ENCODE peak calls at places on chromosomes 2 and 18, in nine cellular contexts. One of them, this sample, is unnamed.

GRCh38 chr2:143513081-143513480 is 383.9 kb downstream of the ARHGAP15 start:
- DNase-seq in aorta: no peak
- DNase-seq in caudate nucleus: peak; percentile 4
- DNase-seq in HCT116: peak; percentile 19
- DNase-seq in CD8-positive, alpha-beta T cell: no peak
- DNase-seq in K562: peak; percentile 26
- DNase-seq in RWPE1: no peak
- DNase-seq in H1: peak; percentile 15
- DNase-seq in hepatocyte: peak; percentile 60
- DNase-seq in this sample: no peak

GRCh38 chr2:108325756-108326155 is 37.1 kb downstream of the SULT1C2 start:
- DNase-seq in aorta: no peak
- DNase-seq in caudate nucleus: no peak
- DNase-seq in HCT116: no peak
- DNase-seq in CD8-positive, alpha-beta T cell: no peak
- DNase-seq in K562: no peak
- DNase-seq in RWPE1: no peak
- DNase-seq in H1: no peak
- DNase-seq in hepatocyte: no peak
- DNase-seq in this sample: no peak

GRCh38 chr2:238853724-238854123 is 5.8 kb downstream of the TWIST2 start:
- DNase-seq in aorta: no peak
- DNase-seq in caudate nucleus: no peak
- DNase-seq in HCT116: no peak
- DNase-seq in CD8-positive, alpha-beta T cell: no peak
- DNase-seq in K562: no peak
- DNase-seq in RWPE1: no peak
- DNase-seq in H1: no peak
- DNase-seq in hepatocyte: no peak
- DNase-seq in this sample: no peak

GRCh38 chr18:63342206-63342605 is 22.6 kb upstream of the BCL2 start:
- DNase-seq in aorta: no peak
- DNase-seq in caudate nucleus: peak; percentile 14
- DNase-seq in HCT116: no peak
- DNase-seq in CD8-positive, alpha-beta T cell: peak; percentile 39
- DNase-seq in K562: peak; percentile 38
- DNase-seq in RWPE1: no peak
- DNase-seq in H1: no peak
- DNase-seq in hepatocyte: peak; percentile 46
- DNase-seq in this sample: peak; percentile 18

GRCh38 chr18:702957-703659 is 9.3 kb downstream of the ENOSF1 start:
- DNase-seq in aorta: no peak
- DNase-seq in caudate nucleus: no peak
- DNase-seq in HCT116: no peak
- DNase-seq in CD8-positive, alpha-beta T cell: no peak
- DNase-seq in K562: no peak
- DNase-seq in RWPE1: peak; percentile 89
- DNase-seq in H1: no peak
- DNase-seq in hepatocyte: peak; percentile 63
- DNase-seq in this sample: no peak

GRCh38 chr2:97797355-97797754 is 84.0 kb downstream of the ZAP70 start:
- DNase-seq in aorta: no peak
- DNase-seq in caudate nucleus: no peak
- DNase-seq in HCT116: no peak
- DNase-seq in CD8-positive, alpha-beta T cell: no peak
- DNase-seq in K562: no peak
- DNase-seq in RWPE1: no peak
- DNase-seq in H1: no peak
- DNase-seq in hepatocyte: no peak
- DNase-seq in this sample: no peak

GRCh38 chr2:235500761-235501662 is 7.2 kb downstream of the AGAP1 start:
- DNase-seq in aorta: peak; percentile 43
- DNase-seq in caudate nucleus: peak; percentile 49
- DNase-seq in HCT116: no peak
- DNase-seq in CD8-positive, alpha-beta T cell: no peak
- DNase-seq in K562: no peak
- DNase-seq in RWPE1: peak; percentile 71
- DNase-seq in H1: no peak
- DNase-seq in hepatocyte: no peak
- DNase-seq in this sample: no peak

GRCh38 chr2:191917967-191918651 is 71.2 kb upstream of the CAVIN2 start:
- DNase-seq in aorta: no peak
- DNase-seq in caudate nucleus: peak; percentile 43
- DNase-seq in HCT116: no peak
- DNase-seq in CD8-positive, alpha-beta T cell: no peak
- DNase-seq in K562: no peak
- DNase-seq in RWPE1: no peak
- DNase-seq in H1: no peak
- DNase-seq in hepatocyte: no peak
- DNase-seq in this sample: no peak

GRCh38 chr2:174035981-174036742 is 71.0 kb upstream of the SP3 start:
- DNase-seq in aorta: no peak
- DNase-seq in caudate nucleus: no peak
- DNase-seq in HCT116: no peak
- DNase-seq in CD8-positive, alpha-beta T cell: no peak
- DNase-seq in K562: peak; percentile 79
- DNase-seq in RWPE1: no peak
- DNase-seq in H1: no peak
- DNase-seq in hepatocyte: no peak
- DNase-seq in this sample: no peak

GRCh38 chr2:196597531-196597930 is 42.0 kb upstream of the CCDC150 start:
- DNase-seq in aorta: no peak
- DNase-seq in caudate nucleus: no peak
- DNase-seq in HCT116: no peak
- DNase-seq in CD8-positive, alpha-beta T cell: no peak
- DNase-seq in K562: no peak
- DNase-seq in RWPE1: no peak
- DNase-seq in H1: no peak
- DNase-seq in hepatocyte: no peak
- DNase-seq in this sample: no peak

GRCh38 chr2:75053484-75054112 is 95.2 kb downstream of the POLE4 start:
- DNase-seq in aorta: no peak
- DNase-seq in caudate nucleus: peak; percentile 4
- DNase-seq in HCT116: peak; percentile 36
- DNase-seq in CD8-positive, alpha-beta T cell: no peak
- DNase-seq in K562: peak; percentile 52
- DNase-seq in RWPE1: peak; percentile 50
- DNase-seq in H1: peak; percentile 31
- DNase-seq in hepatocyte: peak; percentile 70
- DNase-seq in this sample: no peak

GRCh38 chr2:28544915-28545589 is 49.2 kb downstream of the PLB1 start:
- DNase-seq in aorta: no peak
- DNase-seq in caudate nucleus: no peak
- DNase-seq in HCT116: no peak
- DNase-seq in CD8-positive, alpha-beta T cell: peak; percentile 13
- DNase-seq in K562: no peak
- DNase-seq in RWPE1: no peak
- DNase-seq in H1: no peak
- DNase-seq in hepatocyte: peak; percentile 63
- DNase-seq in this sample: no peak

GRCh38 chr2:47274054-47274779 is 119.1 kb upstream of the STPG4 start:
- DNase-seq in aorta: no peak
- DNase-seq in caudate nucleus: no peak
- DNase-seq in HCT116: no peak
- DNase-seq in CD8-positive, alpha-beta T cell: no peak
- DNase-seq in K562: no peak
- DNase-seq in RWPE1: no peak
- DNase-seq in H1: no peak
- DNase-seq in hepatocyte: peak; percentile 46
- DNase-seq in this sample: no peak

GRCh38 chr2:28363676-28364075 is 29.0 kb upstream of the FOSL2 start:
- DNase-seq in aorta: no peak
- DNase-seq in caudate nucleus: no peak
- DNase-seq in HCT116: no peak
- DNase-seq in CD8-positive, alpha-beta T cell: no peak
- DNase-seq in K562: no peak
- DNase-seq in RWPE1: no peak
- DNase-seq in H1: no peak
- DNase-seq in hepatocyte: no peak
- DNase-seq in this sample: no peak

GRCh38 chr2:23569761-23570383 is 184.9 kb downstream of the KLHL29 start:
- DNase-seq in aorta: no peak
- DNase-seq in caudate nucleus: peak; percentile 86
- DNase-seq in HCT116: no peak
- DNase-seq in CD8-positive, alpha-beta T cell: no peak
- DNase-seq in K562: no peak
- DNase-seq in RWPE1: no peak
- DNase-seq in H1: no peak
- DNase-seq in hepatocyte: no peak
- DNase-seq in this sample: no peak

GRCh38 chr2:67583185-67583584 is 186.1 kb downstream of the ETAA1 start:
- DNase-seq in aorta: no peak
- DNase-seq in caudate nucleus: no peak
- DNase-seq in HCT116: no peak
- DNase-seq in CD8-positive, alpha-beta T cell: no peak
- DNase-seq in K562: no peak
- DNase-seq in RWPE1: no peak
- DNase-seq in H1: no peak
- DNase-seq in hepatocyte: no peak
- DNase-seq in this sample: no peak

GRCh38 chr2:67576991-67577390 is 179.9 kb downstream of the ETAA1 start:
- DNase-seq in aorta: no peak
- DNase-seq in caudate nucleus: no peak
- DNase-seq in HCT116: no peak
- DNase-seq in CD8-positive, alpha-beta T cell: no peak
- DNase-seq in K562: no peak
- DNase-seq in RWPE1: no peak
- DNase-seq in H1: no peak
- DNase-seq in hepatocyte: no peak
- DNase-seq in this sample: no peak

GRCh38 chr2:67581751-67582150 is 184.6 kb downstream of the ETAA1 start:
- DNase-seq in aorta: peak; percentile 44
- DNase-seq in caudate nucleus: no peak
- DNase-seq in HCT116: no peak
- DNase-seq in CD8-positive, alpha-beta T cell: no peak
- DNase-seq in K562: no peak
- DNase-seq in RWPE1: no peak
- DNase-seq in H1: no peak
- DNase-seq in hepatocyte: no peak
- DNase-seq in this sample: no peak

GRCh38 chr2:67579791-67580190 is 182.7 kb downstream of the ETAA1 start:
- DNase-seq in aorta: no peak
- DNase-seq in caudate nucleus: no peak
- DNase-seq in HCT116: no peak
- DNase-seq in CD8-positive, alpha-beta T cell: no peak
- DNase-seq in K562: no peak
- DNase-seq in RWPE1: no peak
- DNase-seq in H1: no peak
- DNase-seq in hepatocyte: no peak
- DNase-seq in this sample: no peak

DNA sequence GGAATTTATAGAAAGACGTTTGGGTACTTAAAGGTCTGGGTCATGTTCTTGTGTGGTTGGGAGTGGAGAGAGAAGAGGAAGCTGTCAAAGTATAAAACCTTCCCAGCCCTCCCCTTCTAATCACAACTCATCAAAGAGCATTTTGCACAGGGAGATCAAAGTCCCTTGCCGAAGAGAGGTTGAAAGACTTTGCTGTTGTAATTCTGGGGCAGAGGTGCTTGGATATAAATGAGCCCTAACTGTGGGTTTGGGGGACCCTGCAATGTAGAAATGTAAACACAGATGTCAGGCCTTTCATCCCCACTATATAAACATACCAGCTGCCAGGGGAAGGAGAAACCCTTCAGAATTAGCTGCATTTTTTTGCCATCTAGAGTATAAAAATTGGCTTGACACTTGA is 182.1 kb downstream of the ETAA1 start:
- DNase-seq in aorta: no peak
- DNase-seq in caudate nucleus: no peak
- DNase-seq in HCT116: no peak
- DNase-seq in CD8-positive, alpha-beta T cell: no peak
- DNase-seq in K562: no peak
- DNase-seq in RWPE1: no peak
- DNase-seq in H1: no peak
- DNase-seq in hepatocyte: no peak
- DNase-seq in this sample: no peak
- H3K27ac ChIP-seq in aorta: no peak overlapping the region
- H3K27ac ChIP-seq in caudate nucleus: no peak overlapping the region
- H3K27ac ChIP-seq in HCT116: no peak overlapping the region
- H3K27ac ChIP-seq in CD8-positive, alpha-beta T cell: no peak overlapping the region
- H3K27ac ChIP-seq in K562: no peak overlapping the region
- H3K27ac ChIP-seq in RWPE1: no peak overlapping the region
- H3K27ac ChIP-seq in H1: no peak overlapping the region
- H3K27ac ChIP-seq in hepatocyte: no peak overlapping the region
- H3K27ac ChIP-seq in this sample: no peak overlapping the region

DNA sequence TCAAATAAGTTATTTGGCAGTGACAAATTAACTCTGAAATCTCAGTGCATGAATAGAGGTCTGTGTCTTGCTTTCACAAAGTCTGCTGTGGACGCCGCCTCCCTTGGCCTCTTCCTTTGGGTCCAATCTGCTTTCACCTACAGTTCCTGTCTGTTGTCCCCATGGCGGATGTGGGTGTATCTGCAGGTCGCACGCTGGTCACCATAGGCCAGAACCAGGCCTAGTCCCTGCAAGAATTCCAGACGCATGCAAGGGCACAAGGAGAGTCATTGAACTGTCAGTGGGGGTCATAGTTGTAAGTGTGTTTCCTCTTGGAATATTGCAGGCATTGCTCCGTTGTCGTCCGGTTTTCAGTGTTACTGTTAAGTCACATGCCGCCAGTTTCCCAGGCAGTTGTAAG is 7.4 kb downstream of the SOCS6 start:
- DNase-seq in aorta: no peak
- DNase-seq in caudate nucleus: no peak
- DNase-seq in HCT116: no peak
- DNase-seq in CD8-positive, alpha-beta T cell: no peak
- DNase-seq in K562: peak; percentile 10
- DNase-seq in RWPE1: no peak
- DNase-seq in H1: no peak
- DNase-seq in hepatocyte: no peak
- DNase-seq in this sample: no peak
- H3K27ac ChIP-seq in aorta: no peak overlapping the region
- H3K27ac ChIP-seq in caudate nucleus: no peak overlapping the region
- H3K27ac ChIP-seq in HCT116: peak overlapping the region; percentile 38
- H3K27ac ChIP-seq in CD8-positive, alpha-beta T cell: no peak overlapping the region
- H3K27ac ChIP-seq in K562: peak overlapping the region; percentile 65
- H3K27ac ChIP-seq in RWPE1: no peak overlapping the region
- H3K27ac ChIP-seq in H1: no peak overlapping the region
- H3K27ac ChIP-seq in hepatocyte: no peak overlapping the region
- H3K27ac ChIP-seq in this sample: peak overlapping the region; percentile 60

DNA sequence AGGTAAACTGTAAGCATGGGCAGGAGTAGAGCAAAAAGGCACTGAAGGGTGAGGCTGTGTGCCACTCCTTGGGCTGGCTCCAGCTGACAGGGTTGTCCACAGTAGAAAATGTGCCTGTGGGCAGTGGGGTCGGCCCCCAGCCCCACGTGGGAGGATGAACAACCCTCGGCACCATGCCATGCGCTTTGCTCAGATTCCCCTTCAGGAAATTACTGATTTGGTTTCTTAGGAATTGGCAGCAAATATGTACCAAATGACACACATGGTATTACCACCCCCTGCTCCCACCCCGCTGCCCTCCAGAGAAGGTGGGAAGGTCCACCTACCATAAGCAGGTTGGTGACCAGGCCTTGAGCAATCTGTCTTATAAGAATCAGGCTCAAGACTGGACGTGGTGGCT is 13.6 kb downstream of the ADCY3 start:
- DNase-seq in aorta: peak; percentile 57
- DNase-seq in caudate nucleus: no peak
- DNase-seq in HCT116: no peak
- DNase-seq in CD8-positive, alpha-beta T cell: no peak
- DNase-seq in K562: no peak
- DNase-seq in RWPE1: no peak
- DNase-seq in H1: no peak
- DNase-seq in hepatocyte: no peak
- DNase-seq in this sample: no peak
- H3K27ac ChIP-seq in aorta: no peak overlapping the region
- H3K27ac ChIP-seq in caudate nucleus: no peak overlapping the region
- H3K27ac ChIP-seq in HCT116: no peak overlapping the region
- H3K27ac ChIP-seq in CD8-positive, alpha-beta T cell: no peak overlapping the region
- H3K27ac ChIP-seq in K562: no peak overlapping the region
- H3K27ac ChIP-seq in RWPE1: no peak overlapping the region
- H3K27ac ChIP-seq in H1: no peak overlapping the region
- H3K27ac ChIP-seq in hepatocyte: no peak overlapping the region
- H3K27ac ChIP-seq in this sample: no peak overlapping the region

GRCh38 chr2:16640024-16640423 is 25.6 kb downstream of the CYRIA start:
- DNase-seq in aorta: no peak
- DNase-seq in caudate nucleus: peak; percentile 57
- DNase-seq in HCT116: no peak
- DNase-seq in CD8-positive, alpha-beta T cell: no peak
- DNase-seq in K562: no peak
- DNase-seq in RWPE1: no peak
- DNase-seq in H1: no peak
- DNase-seq in hepatocyte: no peak
- DNase-seq in this sample: no peak
- H3K27ac ChIP-seq in aorta: no peak overlapping the region
- H3K27ac ChIP-seq in caudate nucleus: peak overlapping the region; percentile 46
- H3K27ac ChIP-seq in HCT116: no peak overlapping the region
- H3K27ac ChIP-seq in CD8-positive, alpha-beta T cell: no peak overlapping the region
- H3K27ac ChIP-seq in K562: no peak overlapping the region
- H3K27ac ChIP-seq in RWPE1: no peak overlapping the region
- H3K27ac ChIP-seq in H1: no peak overlapping the region
- H3K27ac ChIP-seq in hepatocyte: no peak overlapping the region
- H3K27ac ChIP-seq in this sample: no peak overlapping the region